ENCODE peak calls at places on chromosomes 6 and 20, in six cellular contexts. G is left ventricle myocardium inferior, E is right lobe of liver, Q is testis, Z is ovary, C is uterus. K is an unnamed sample.

GRCh38 chr6:75246386-75246785 is 2.8 kb upstream of the COX7A2 start:
- DNase-seq in G (no peak), E (no peak), Q (no peak), Z (no peak), C (no peak), K (no peak)

GRCh38 chr6:127058027-127058426 is 60.4 kb upstream of the RSPO3 start:
- DNase-seq in G (no peak), E (no peak), Q (no peak), Z (no peak), C (no peak), K (no peak)

GRCh38 chr6:132734694-132735236 is 20.9 kb upstream of the VNN1 start:
- DNase-seq in G (no peak), E (no peak), Q (no peak), Z (no peak), C (no peak), K (no peak)

GRCh38 chr6:134446228-134446848 is 128.4 kb upstream of the SGK1 start:
- DNase-seq in G (no peak), E (no peak), Q (no peak), Z (no peak), C (no peak), K (no peak)

GRCh38 chr20:45798935-45799642 is 7.3 kb downstream of the DNTTIP1 start:
- DNase-seq in G (no peak), E (no peak), Q (peak), Z (peak), C (peak), K (no peak)

GRCh38 chr6:7338031-7338430 is 25.0 kb upstream of the SSR1 start:
- DNase-seq in G (no peak), E (no peak), Q (no peak), Z (no peak), C (no peak), K (no peak)

GRCh38 chr20:478010-478948 is 15.9 kb upstream of the TBC1D20 start:
- DNase-seq in G (no peak), E (no peak), Q (no peak), Z (no peak), C (no peak), K (no peak)

GRCh38 chr6:159463440-159463839 is 229.6 kb downstream of the SOD2 start:
- DNase-seq in G (no peak), E (no peak), Q (no peak), Z (no peak), C (no peak), K (no peak)

GRCh38 chr20:61263084-61263695 is 11.1 kb downstream of the CDH4 start:
- DNase-seq in G (no peak), E (no peak), Q (peak), Z (no peak), C (no peak), K (no peak)

GRCh38 chr6:119148102-119148824 is 69.8 kb upstream of the FAM184A start:
- DNase-seq in G (no peak), E (no peak), Q (peak), Z (no peak), C (no peak), K (no peak)

GRCh38 chr6:35931120-35931561 is 10.2 kb upstream of the SRPK1 start:
- DNase-seq in G (no peak), E (no peak), Q (no peak), Z (no peak), C (no peak), K (no peak)

GRCh38 chr20:21202284-21202683 is 76.4 kb downstream of the KIZ start:
- DNase-seq in G (no peak), E (no peak), Q (no peak), Z (no peak), C (no peak), K (no peak)

GRCh38 chr6:107108201-107108890 is 7.0 kb downstream of the BEND3 start:
- DNase-seq in G (no peak), E (no peak), Q (no peak), Z (no peak), C (no peak), K (no peak)

GRCh38 chr20:45407783-45408645 is at the start of gene DBNDD2:
- DNase-seq in G (peak), E (no peak), Q (no peak), Z (no peak), C (no peak), K (no peak)

GRCh38 chr20:38863024-38863851 is 57.7 kb downstream of the PPP1R16B start:
- DNase-seq in G (no peak), E (no peak), Q (no peak), Z (no peak), C (no peak), K (no peak)

GRCh38 chr6:145546265-145546664 is 189.1 kb downstream of the EPM2A start:
- DNase-seq in G (no peak), E (no peak), Q (no peak), Z (no peak), C (no peak), K (no peak)

GRCh38 chr20:55239269-55239668 is 763.9 kb downstream of the DOK5 start:
- DNase-seq in G (no peak), E (no peak), Q (no peak), Z (no peak), C (no peak), K (no peak)

GRCh38 chr6:111427341-111428116 is 55.5 kb downstream of the REV3L start:
- DNase-seq in G (no peak), E (no peak), Q (no peak), Z (no peak), C (no peak), K (no peak)

GRCh38 chr20:17225891-17226409 is 890 bp upstream of the PCSK2 start:
- DNase-seq in G (no peak), E (no peak), Q (peak), Z (peak), C (no peak), K (peak)
- H3K4me3 ChIP-seq in G (peak), E (no peak), Q (peak), Z (peak), C (peak), K (peak)

DNA sequence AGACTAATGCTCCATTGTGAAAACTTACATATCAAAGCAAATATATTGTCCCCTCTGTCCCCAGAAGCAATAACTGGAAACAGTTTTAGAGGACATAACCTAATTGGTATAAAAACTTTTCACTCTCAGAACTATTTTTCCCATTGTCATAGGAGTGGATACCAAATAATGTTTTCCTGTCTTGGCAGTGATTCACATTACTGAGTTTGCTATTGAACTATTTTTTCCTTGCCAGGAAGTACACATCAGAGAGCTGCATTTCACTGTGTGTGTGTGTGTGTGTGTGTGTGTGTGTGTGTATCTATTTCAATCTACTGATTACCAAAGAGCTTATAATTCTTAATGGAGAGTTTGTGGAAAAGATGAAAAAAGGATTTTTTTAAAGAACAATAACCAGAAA is 45.4 kb downstream of the AKAP12 start:
- DNase-seq in G (no peak), E (no peak), Q (no peak), Z (no peak), C (peak), K (no peak)
- H3K27ac ChIP-seq in G (peak), E (no peak), Q (no peak), Z (peak), C (peak), K (peak)

DNA sequence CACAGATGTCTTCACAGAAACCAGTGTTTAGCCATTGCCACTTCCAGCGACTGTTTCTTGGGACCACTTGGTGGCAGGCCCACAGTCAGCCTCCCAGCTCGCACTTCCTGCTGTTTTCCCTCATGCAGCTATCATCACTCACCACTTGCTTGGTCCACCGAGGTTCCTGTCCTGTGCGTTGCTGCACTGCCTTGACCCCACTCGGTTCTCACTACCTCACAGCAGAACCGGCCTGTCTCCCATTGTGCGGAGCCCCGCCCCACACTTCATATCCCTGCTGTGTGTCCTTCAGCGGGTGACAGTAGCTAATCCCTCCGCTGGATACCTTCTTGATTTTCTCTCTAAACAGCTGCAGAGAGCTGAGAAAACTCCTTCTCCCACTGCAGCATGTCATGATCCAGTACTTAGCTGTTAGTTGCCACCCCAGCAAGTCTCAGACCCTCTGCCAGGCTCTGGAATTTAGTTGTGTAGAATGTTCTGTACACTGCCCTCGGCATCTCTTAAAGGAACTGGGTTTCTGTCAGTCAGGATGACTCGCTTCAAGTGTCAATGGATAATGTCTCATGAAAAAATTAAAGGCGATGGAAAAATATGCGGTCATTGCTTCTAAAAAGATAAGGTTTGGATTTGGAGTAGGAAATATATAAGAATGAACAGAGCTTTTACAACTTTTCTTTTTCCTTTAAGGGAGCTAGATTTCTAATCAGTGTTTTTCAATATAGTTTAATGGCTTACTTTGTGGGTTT is 208.0 kb downstream of the FARS2 start:
- DNase-seq in G (no peak), E (no peak), Q (no peak), Z (no peak), C (no peak), K (no peak)
- TF ChIP-seq CTCF in G (no peak), E (no peak), Q (no peak), Z (no peak), C (no peak), K (no peak)

GRCh38 chr6:163414367-163415175 is at the start of gene QKI:
- DNase-seq in G (peak), E (peak), Q (peak), Z (peak), C (peak), K (peak)

GRCh38 chr6:163413054-163413344 is 1.5 kb upstream of the QKI start:
- DNase-seq in G (no peak), E (no peak), Q (no peak), Z (no peak), C (no peak), K (no peak)

GRCh38 chr6:163413345-163414116 is 987 bp upstream of the QKI start:
- DNase-seq in G (peak), E (peak), Q (peak), Z (peak), C (peak), K (peak)

GRCh38 chr6:163414117-163414366 is 476 bp upstream of the QKI start:
- DNase-seq in G (no peak), E (peak), Q (no peak), Z (no peak), C (no peak), K (no peak)

DNA sequence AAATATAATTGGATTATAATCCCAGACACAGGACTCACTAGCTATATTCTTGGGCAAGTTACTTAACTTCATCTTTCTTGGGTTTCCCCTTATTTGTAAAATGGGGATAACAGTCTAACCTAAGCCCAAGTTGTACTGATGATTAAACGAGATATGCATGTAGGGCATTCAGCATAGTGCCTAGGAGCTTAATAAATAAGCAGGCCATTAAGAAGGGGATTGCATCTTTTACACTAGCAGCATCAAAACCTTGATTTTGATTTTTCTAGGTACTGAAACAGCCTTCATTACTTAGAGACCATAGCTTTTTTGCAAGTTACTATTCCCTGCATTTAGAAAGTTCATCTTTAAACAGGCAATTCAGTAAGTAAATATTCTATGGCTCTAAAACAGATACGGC is 2.2 kb upstream of the QKI start:
- DNase-seq in G (no peak), E (no peak), Q (no peak), Z (no peak), C (no peak), K (no peak)
- H3K4me3 ChIP-seq in G (peak), E (no peak), Q (peak), Z (peak), C (no peak), K (peak)

GRCh38 chr6:88633782-88634181 is 329.6 kb downstream of the RNGTT start:
- DNase-seq in G (no peak), E (no peak), Q (no peak), Z (no peak), C (no peak), K (no peak)
- H3K27ac ChIP-seq in G (no peak), E (no peak), Q (no peak), Z (no peak), C (no peak), K (no peak)

K was measured in upper lobe of right lung.